ENCODE peak calls at places on chromosomes 11 and 22, in ten cellular contexts. B is neural progenitor cell; H is effector memory CD4-positive, alpha-beta T cell; U is GM23248; Y is AG10803; R is transverse colon; A is brain microvascular endothelial cell; M is fibroblast of villous mesenchyme; W is astrocyte of the spinal cord; Z is uterus. N is an unnamed sample.

GRCh38 chr11:10164621-10165020 is 129.4 kb downstream of the SBF2 start:
- DNase-seq in B (no peak), H (no peak), U (no peak), Y (peak), R (no peak), A (no peak), M (peak), W (no peak), Z (no peak), N (no peak)

GRCh38 chr11:92932023-92932422 is 37.4 kb upstream of the MTNR1B start:
- DNase-seq in B (no peak), H (no peak), U (peak), Y (no peak), R (no peak), A (no peak), M (no peak), W (no peak), Z (no peak), N (no peak)

GRCh38 chr11:1087961-1088926 is 13.6 kb downstream of the MUC2 start:
- DNase-seq in B (no peak), H (no peak), U (no peak), Y (no peak), R (peak), A (no peak), M (no peak), W (no peak), Z (no peak), N (peak)

GRCh38 chr11:130551388-130551787 is 102.9 kb downstream of the ADAMTS15 start:
- DNase-seq in B (no peak), H (no peak), U (peak), Y (no peak), R (no peak), A (no peak), M (no peak), W (no peak), Z (no peak), N (no peak)

GRCh38 chr11:94747136-94748110 is 20.7 kb upstream of the AMOTL1 start:
- DNase-seq in B (no peak), H (no peak), U (peak), Y (no peak), R (no peak), A (no peak), M (peak), W (no peak), Z (no peak), N (no peak)

GRCh38 chr11:64206457-64207246 is at the start of gene FERMT3:
- DNase-seq in B (no peak), H (peak), U (no peak), Y (no peak), R (peak), A (no peak), M (no peak), W (no peak), Z (peak), N (peak)

GRCh38 chr11:841981-842369 is 354 bp downstream of the POLR2L start:
- DNase-seq in B (no peak), H (no peak), U (no peak), Y (no peak), R (no peak), A (no peak), M (no peak), W (no peak), Z (no peak), N (no peak)

GRCh38 chr22:47289316-47289985 is 527.0 kb downstream of the TBC1D22A start:
- DNase-seq in B (no peak), H (no peak), U (no peak), Y (no peak), R (no peak), A (no peak), M (no peak), W (no peak), Z (peak), N (no peak)

GRCh38 chr11:48073031-48073861 is 92.9 kb downstream of the PTPRJ start:
- DNase-seq in B (no peak), H (no peak), U (no peak), Y (no peak), R (no peak), A (no peak), M (no peak), W (no peak), Z (no peak), N (no peak)

GRCh38 chr11:79080506-79080905 is 360.3 kb downstream of the TENM4 start:
- DNase-seq in B (no peak), H (no peak), U (no peak), Y (peak), R (no peak), A (no peak), M (no peak), W (no peak), Z (no peak), N (no peak)

GRCh38 chr11:12164061-12165014 is 53.9 kb downstream of the MICAL2 start:
- DNase-seq in B (no peak), H (no peak), U (peak), Y (peak), R (peak), A (peak), M (peak), W (peak), Z (peak), N (no peak)

GRCh38 chr22:27370281-27370680 is 431.3 kb downstream of the MN1 start:
- DNase-seq in B (no peak), H (no peak), U (no peak), Y (no peak), R (no peak), A (no peak), M (no peak), W (no peak), Z (no peak), N (no peak)

GRCh38 chr22:41968601-41969000 is 642 bp upstream of the SEPTIN3 start:
- DNase-seq in B (no peak), H (no peak), U (no peak), Y (no peak), R (peak), A (no peak), M (no peak), W (no peak), Z (no peak), N (no peak)

GRCh38 chr11:64725601-64726139 is 2.7 kb upstream of the NRXN2 start:
- DNase-seq in B (peak), H (no peak), U (no peak), Y (no peak), R (no peak), A (no peak), M (no peak), W (no peak), Z (no peak), N (no peak)

GRCh38 chr11:70307176-70307575 is 36.7 kb downstream of the PPFIA1 start:
- DNase-seq in B (no peak), H (no peak), U (peak), Y (no peak), R (no peak), A (no peak), M (peak), W (no peak), Z (no peak), N (no peak)

GRCh38 chr11:90434858-90435257 is 212.0 kb upstream of the CHORDC1 start:
- DNase-seq in B (peak), H (no peak), U (no peak), Y (no peak), R (no peak), A (peak), M (peak), W (no peak), Z (no peak), N (no peak)

GRCh38 chr11:106706355-106706754 is 311.9 kb downstream of the GUCY1A2 start:
- DNase-seq in B (no peak), H (no peak), U (peak), Y (peak), R (no peak), A (peak), M (peak), W (peak), Z (no peak), N (no peak)

GRCh38 chr11:122816701-122817100 is 21.6 kb upstream of the CRTAM start:
- DNase-seq in B (no peak), H (no peak), U (no peak), Y (no peak), R (no peak), A (no peak), M (no peak), W (peak), Z (no peak), N (no peak)

GRCh38 chr11:128195057-128195751 is 392.2 kb downstream of the ETS1 start:
- DNase-seq in B (no peak), H (peak), U (no peak), Y (peak), R (no peak), A (no peak), M (no peak), W (no peak), Z (no peak), N (no peak)

GRCh38 chr22:25014896-25015755 is 62.6 kb downstream of the KIAA1671 start:
- DNase-seq in B (no peak), H (no peak), U (no peak), Y (no peak), R (no peak), A (no peak), M (no peak), W (no peak), Z (no peak), N (no peak)

GRCh38 chr22:20619042-20619892 is 111.9 kb downstream of the MED15 start:
- DNase-seq in B (no peak), H (no peak), U (no peak), Y (no peak), R (no peak), A (no peak), M (no peak), W (no peak), Z (no peak), N (no peak)

GRCh38 chr11:4891996-4892640 is 10.4 kb downstream of the OR51T1 start:
- DNase-seq in B (no peak), H (no peak), U (peak), Y (peak), R (no peak), A (peak), M (peak), W (peak), Z (no peak), N (no peak)

GRCh38 chr11:6654281-6655019 is 1.2 kb downstream of the DCHS1 start:
- DNase-seq in B (no peak), H (no peak), U (no peak), Y (no peak), R (no peak), A (no peak), M (no peak), W (no peak), Z (no peak), N (no peak)
- H3K4me3 ChIP-seq in B (peak), H (peak), U (no peak), Y (peak), R (no peak), A (no peak), M (peak), W (peak), Z (peak), N (no peak)

GRCh38 chr11:86061483-86061882 is 7.4 kb downstream of the PICALM start:
- DNase-seq in B (no peak), H (no peak), U (no peak), Y (no peak), R (no peak), A (no peak), M (no peak), W (no peak), Z (no peak), N (no peak)
- H3K4me3 ChIP-seq in B (no peak), H (no peak), U (no peak), Y (no peak), R (no peak), A (no peak), M (no peak), W (no peak), Z (no peak), N (no peak)

DNA sequence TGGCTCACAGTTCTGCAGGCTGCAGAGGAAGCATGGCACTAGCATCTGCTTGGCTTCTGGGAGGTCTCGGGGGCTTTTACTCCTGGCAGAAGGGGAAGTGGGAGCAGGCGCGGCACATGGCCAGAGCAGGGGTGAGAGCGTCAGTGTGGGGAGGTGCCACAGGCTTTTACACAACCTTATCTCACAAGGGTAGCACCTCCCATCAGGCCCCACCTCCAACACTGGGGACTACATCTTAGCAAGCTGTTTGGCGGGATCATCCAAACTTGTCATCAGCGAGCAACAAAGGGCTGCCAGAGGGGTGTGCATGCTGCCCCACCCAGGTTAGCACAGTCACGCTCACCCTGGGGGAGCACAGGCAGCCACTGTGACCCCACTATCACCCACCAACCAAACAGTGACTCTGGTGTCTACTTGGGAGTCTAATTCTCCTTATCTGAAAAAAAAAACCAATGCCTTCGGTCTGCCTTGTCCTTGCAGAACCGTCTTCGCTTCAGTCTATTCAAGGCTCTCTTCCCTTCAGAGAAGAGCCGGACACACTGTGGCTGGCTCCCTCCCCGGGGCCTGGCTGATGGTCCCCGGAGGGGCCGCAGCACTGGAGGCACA is 19.0 kb upstream of the YPEL1 start:
- DNase-seq in B (no peak), H (no peak), U (peak), Y (peak), R (no peak), A (peak), M (peak), W (no peak), Z (no peak), N (no peak)
- H3K4me3 ChIP-seq in B (no peak), H (no peak), U (no peak), Y (peak), R (no peak), A (no peak), M (no peak), W (no peak), Z (no peak), N (no peak)

DNA sequence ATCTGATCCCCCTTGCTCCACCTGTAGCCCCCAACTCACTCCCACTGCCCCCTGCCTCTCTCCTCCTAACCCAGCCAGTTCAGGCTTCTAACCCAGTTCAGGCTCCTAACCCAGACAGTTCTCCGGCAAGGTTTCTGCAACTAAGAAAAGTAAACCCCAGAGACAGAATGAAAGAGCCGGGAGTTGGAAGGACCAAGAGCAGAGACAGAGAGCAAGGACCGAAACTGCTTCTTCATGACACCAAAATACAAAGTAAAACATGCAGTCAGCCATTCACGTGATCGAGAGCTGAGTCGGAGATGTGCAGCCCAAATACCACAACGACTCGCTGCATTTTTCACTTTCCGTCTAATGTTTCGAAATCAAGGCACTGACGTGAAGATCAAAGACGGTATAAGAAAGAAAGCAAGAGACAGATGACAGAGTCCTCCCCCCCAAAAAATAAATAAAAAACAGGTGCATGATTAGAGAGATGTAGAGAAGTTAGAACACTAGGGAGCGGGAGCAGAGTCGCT is 844 bp downstream of the IL10RA start:
- DNase-seq in B (no peak), H (peak), U (peak), Y (peak), R (peak), A (no peak), M (no peak), W (no peak), Z (no peak), N (peak)
- H3K4me3 ChIP-seq in B (no peak), H (peak), U (no peak), Y (no peak), R (peak), A (no peak), M (no peak), W (no peak), Z (peak), N (no peak)

GRCh38 chr22:43829904-43830851 is 18.1 kb upstream of the EFCAB6 start:
- DNase-seq in B (no peak), H (no peak), U (peak), Y (peak), R (no peak), A (no peak), M (peak), W (peak), Z (no peak), N (no peak)
- H3K4me3 ChIP-seq in B (no peak), H (no peak), U (peak), Y (no peak), R (no peak), A (no peak), M (no peak), W (no peak), Z (no peak), N (no peak)

GRCh38 chr11:16782226-16782919 is 43.9 kb downstream of the C11orf58 start:
- DNase-seq in B (no peak), H (no peak), U (no peak), Y (no peak), R (no peak), A (no peak), M (no peak), W (no peak), Z (no peak), N (no peak)

GRCh38 chr11:16784671-16785070 is 46.2 kb downstream of the C11orf58 start:
- DNase-seq in B (no peak), H (no peak), U (no peak), Y (no peak), R (no peak), A (no peak), M (no peak), W (no peak), Z (no peak), N (no peak)

GRCh38 chr11:16785520-16786128 is 47.2 kb downstream of the C11orf58 start:
- DNase-seq in B (peak), H (no peak), U (peak), Y (peak), R (peak), A (peak), M (peak), W (peak), Z (peak), N (peak)

GRCh38 chr11:16783321-16783801 is 44.9 kb downstream of the C11orf58 start:
- DNase-seq in B (no peak), H (no peak), U (no peak), Y (no peak), R (no peak), A (no peak), M (no peak), W (no peak), Z (no peak), N (no peak)

GRCh38 chr11:16784097-16784496 is 45.6 kb downstream of the C11orf58 start:
- DNase-seq in B (peak), H (no peak), U (no peak), Y (no peak), R (no peak), A (no peak), M (no peak), W (no peak), Z (no peak), N (no peak)
- H3K4me3 ChIP-seq in B (no peak), H (no peak), U (no peak), Y (no peak), R (no peak), A (no peak), M (no peak), W (no peak), Z (no peak), N (no peak)

GRCh38 chr11:34630544-34630943 is 9.7 kb downstream of the EHF start:
- DNase-seq in B (no peak), H (no peak), U (no peak), Y (no peak), R (no peak), A (no peak), M (no peak), W (no peak), Z (no peak), N (no peak)
- H3K4me3 ChIP-seq in B (no peak), H (no peak), U (no peak), Y (no peak), R (no peak), A (no peak), M (no peak), W (no peak), Z (no peak), N (no peak)

DNA sequence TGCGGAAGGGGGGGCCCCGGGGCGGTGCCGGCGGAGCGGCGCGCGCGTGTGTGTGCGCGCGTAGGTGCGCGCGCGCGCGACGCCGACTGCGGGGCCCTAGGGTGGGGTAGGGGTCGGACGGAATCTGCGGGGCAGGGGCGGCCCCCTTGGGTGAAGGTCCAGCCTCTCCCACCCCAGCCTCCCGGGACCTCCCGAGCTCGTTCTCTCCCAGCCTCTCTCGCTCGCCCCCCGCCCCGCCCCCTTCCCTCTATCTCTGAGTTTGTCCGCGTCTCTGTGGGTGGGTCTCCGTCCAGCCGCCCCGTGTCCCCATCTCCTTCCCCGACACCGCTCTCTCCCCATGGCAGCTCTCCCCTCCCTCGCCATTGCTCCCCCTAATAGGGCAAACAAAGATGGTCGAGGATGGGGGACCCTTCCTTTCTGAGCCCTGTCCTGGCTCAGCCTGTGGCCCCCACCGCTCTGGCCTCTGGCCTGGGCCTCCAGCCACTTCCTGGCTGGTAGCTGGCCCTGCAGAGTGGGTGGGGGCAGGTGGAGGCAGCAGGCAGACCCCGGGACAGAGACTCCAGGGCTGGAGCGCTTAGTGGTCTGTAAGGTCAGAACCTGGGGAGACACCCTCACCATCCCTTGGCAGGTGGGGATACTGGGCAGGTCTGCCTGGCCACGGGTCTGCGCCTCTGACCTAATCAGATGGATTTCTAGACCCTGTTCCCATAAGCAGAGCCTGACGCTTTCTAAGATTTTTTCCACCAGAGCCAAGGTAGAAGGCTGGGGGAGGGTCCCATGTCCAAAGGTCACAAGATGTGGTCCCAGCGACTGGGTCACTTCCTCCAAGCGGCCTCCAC is 32.9 kb upstream of the PRR5 start:
- DNase-seq in B (no peak), H (no peak), U (peak), Y (no peak), R (no peak), A (no peak), M (no peak), W (no peak), Z (no peak), N (no peak)
- H3K4me3 ChIP-seq in B (peak), H (peak), U (peak), Y (peak), R (peak), A (peak), M (peak), W (peak), Z (peak), N (peak)

DNA sequence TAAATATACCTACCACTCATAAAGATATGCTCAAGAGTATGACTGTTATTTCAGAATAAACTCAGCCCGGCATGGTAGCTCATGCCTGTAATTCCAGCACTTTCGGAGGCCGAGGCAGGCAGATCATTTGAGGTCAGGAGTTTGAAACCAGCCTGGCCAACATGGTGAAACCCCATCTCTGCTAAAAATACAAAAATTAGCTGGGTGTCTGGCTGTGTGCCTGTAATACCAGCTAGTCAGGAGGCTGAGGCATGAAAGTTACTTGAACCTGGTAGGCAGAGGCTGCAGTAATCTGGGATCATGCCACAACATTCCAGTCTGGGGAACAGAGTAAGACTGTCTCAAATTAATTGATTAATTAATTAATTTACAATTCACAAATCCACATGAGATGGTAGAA is 208.2 kb upstream of the PDGFD start:
- DNase-seq in B (no peak), H (no peak), U (no peak), Y (peak), R (no peak), A (no peak), M (no peak), W (no peak), Z (no peak), N (no peak)
- H3K4me3 ChIP-seq in B (no peak), H (no peak), U (no peak), Y (no peak), R (no peak), A (no peak), M (no peak), W (no peak), Z (no peak), N (no peak)

N was measured in adrenal gland.